ENCODE peak calls at places on chromosomes 13 and 19, in four cellular contexts. A is NCI-H1436; L is SW480; W is effector memory CD8-positive, alpha-beta T cell. K is an unnamed sample.

GRCh38 chr13:43246382-43246781 is 223.0 kb downstream of the DNAJC15 start:
- DNase-seq in A (no peak), L (no peak), W (no peak), K (no peak)

GRCh38 chr13:101845501-101846012 is 393.1 kb downstream of the ITGBL1 start:
- DNase-seq in A (no peak), L (no peak), W (no peak), K (no peak)

GRCh38 chr13:80074143-80074752 is 266.7 kb downstream of the SPRY2 start:
- DNase-seq in A (no peak), L (no peak), W (no peak), K (no peak)

GRCh38 chr13:39888865-39889810 is 233.7 kb downstream of the COG6 start:
- DNase-seq in A (no peak), L (peak; percentile 6), W (no peak), K (no peak)

GRCh38 chr19:16386619-16387240 is 62.1 kb downstream of the KLF2 start:
- DNase-seq in A (no peak), L (peak; percentile 35), W (peak; percentile 63), K (peak; percentile 48)

GRCh38 chr13:88649855-88650254 is 978.7 kb downstream of the SLITRK5 start:
- DNase-seq in A (no peak), L (no peak), W (no peak), K (no peak)

GRCh38 chr13:74979703-74980102 is 502.3 kb downstream of the TBC1D4 start:
- DNase-seq in A (no peak), L (no peak), W (no peak), K (no peak)

GRCh38 chr13:24614306-24615080 is 65.7 kb upstream of the ATP12A start:
- DNase-seq in A (no peak), L (no peak), W (no peak), K (no peak)

GRCh38 chr19:18657590-18658365 is 20.9 kb downstream of the KLHL26 start:
- DNase-seq in A (peak; percentile 62), L (no peak), W (no peak), K (no peak)

GRCh38 chr13:45773944-45774343 is 71.8 kb downstream of the CBY2 start:
- DNase-seq in A (no peak), L (no peak), W (no peak), K (no peak)

GRCh38 chr13:58341318-58341717 is 709.8 kb downstream of the PCDH17 start:
- DNase-seq in A (no peak), L (no peak), W (no peak), K (no peak)

GRCh38 chr19:51681286-51681956 is 11.7 kb upstream of the SPACA6 start:
- DNase-seq in A (no peak), L (no peak), W (no peak), K (no peak)

GRCh38 chr13:103066079-103066880 is at the start of gene SLC10A2:
- DNase-seq in A (no peak), L (no peak), W (no peak), K (no peak)

GRCh38 chr19:54426291-54426918 is 11.1 kb downstream of the TTYH1 start:
- DNase-seq in A (no peak), L (peak; percentile 30), W (no peak), K (no peak)

GRCh38 chr13:34435338-34435737 is 506.7 kb upstream of the NBEA start:
- DNase-seq in A (no peak), L (no peak), W (no peak), K (no peak)

GRCh38 chr13:67769063-67769986 is 539.2 kb upstream of the PCDH9 start:
- DNase-seq in A (no peak), L (no peak), W (no peak), K (no peak)

GRCh38 chr19:33905473-33905936 is 108.8 kb downstream of the KCTD15 start:
- DNase-seq in A (no peak), L (no peak), W (no peak), K (no peak)

GRCh38 chr13:108494991-108495661 is 134.3 kb upstream of the MYO16 start:
- DNase-seq in A (no peak), L (no peak), W (no peak), K (no peak)

GRCh38 chr13:33052446-33052845 is 36.2 kb downstream of the KL start:
- DNase-seq in A (no peak), L (no peak), W (no peak), K (no peak)

GRCh38 chr19:1577929-1578618 is 9.9 kb upstream of the MEX3D start:
- DNase-seq in A (no peak), L (no peak), W (no peak), K (no peak)

GRCh38 chr13:24228852-24229458 is 68.4 kb downstream of the SPATA13 start:
- DNase-seq in A (peak; percentile 23), L (peak; percentile 68), W (peak; percentile 38), K (no peak)

GRCh38 chr19:4913996-4914735 is 4.9 kb downstream of the UHRF1 start:
- DNase-seq in A (no peak), L (peak; percentile 13), W (peak; percentile 51), K (no peak)

GRCh38 chr19:52138614-52139290 is 986 bp downstream of the ZNF616 start:
- DNase-seq in A (peak; percentile 45), L (peak; percentile 50), W (no peak), K (no peak)

GRCh38 chr19:49875177-49875576 is 2.0 kb downstream of the AKT1S1 start:
- DNase-seq in A (no peak), L (no peak), W (no peak), K (no peak)

GRCh38 chr19:37929512-37929911 is 22.5 kb downstream of the SIPA1L3 start:
- DNase-seq in A (peak; percentile 15), L (no peak), W (no peak), K (no peak)

GRCh38 chr19:29013325-29013724 is 199.6 kb downstream of the UQCRFS1 start:
- DNase-seq in A (no peak), L (no peak), W (no peak), K (no peak)

GRCh38 chr13:113816248-113816924 is 47.5 kb downstream of the GAS6 start:
- DNase-seq in A (no peak), L (no peak), W (no peak), K (no peak)

GRCh38 chr19:6925801-6926751 is 38.7 kb downstream of the ADGRE1 start:
- DNase-seq in A (no peak), L (peak; percentile 24), W (no peak), K (no peak)

GRCh38 chr19:34173145-34173956 is 1.0 kb downstream of the LSM14A start:
- DNase-seq in A (no peak), L (peak; percentile 69), W (peak; percentile 11), K (no peak)

GRCh38 chr13:77516342-77516789 is 19.1 kb upstream of the SCEL start:
- DNase-seq in A (no peak), L (no peak), W (no peak), K (no peak)

GRCh38 chr13:63609574-63609973 is 2193.9 kb upstream of the PCDH20 start:
- DNase-seq in A (no peak), L (no peak), W (no peak), K (no peak)

GRCh38 chr19:43538922-43539321 is 5.9 kb downstream of the ZNF575 start:
- DNase-seq in A (no peak), L (no peak), W (no peak), K (no peak)

GRCh38 chr13:45737571-45738002 is 35.5 kb downstream of the CBY2 start:
- DNase-seq in A (no peak), L (peak; percentile 8), W (no peak), K (no peak)

GRCh38 chr13:73872397-73872796 is 261.8 kb downstream of the KLF12 start:
- DNase-seq in A (no peak), L (no peak), W (no peak), K (no peak)

GRCh38 chr19:608155-609000 is 18.7 kb downstream of the HCN2 start:
- DNase-seq in A (no peak), L (no peak), W (no peak), K (no peak)

GRCh38 chr13:60028021-60028420 is 135.7 kb downstream of the DIAPH3 start:
- DNase-seq in A (no peak), L (no peak), W (no peak), K (no peak)

GRCh38 chr19:3506384-3507340 is 551 bp downstream of the FZR1 start:
- DNase-seq in A (no peak), L (no peak), W (peak; percentile 25), K (peak; percentile 27)

GRCh38 chr19:1379126-1379905 is 4.4 kb upstream of the NDUFS7 start:
- DNase-seq in A (no peak), L (no peak), W (no peak), K (no peak)